ENCODE peak calls at places on chromosome 14, in ten cellular contexts. K is stimulated activated CD4-positive, alpha-beta T cell treated with anti-CD3 and anti-CD28 coated beads, Interleukin-4, amount 100 ng/mL, for 48 hours; O is memory B cell; W is amniotic stem cell; B is DMS153; N is tibial artery; M is ovary; T is body of pancreas; A is activated T-cell treated with anti-CD3 and anti-CD28 coated beads for 1 hour; D is NCI-H1092 treated with DMSO at 0.1 percent for 48 hours. Q is an unnamed sample.

GRCh38 chr14:80005561-80005960 is 205.7 kb downstream of the DIO2 start:
- DNase-seq in O (no peak), T (no peak), M (no peak), D (no peak), B (no peak), N (no peak), K (no peak), W (no peak), A (no peak), Q (no peak)

GRCh38 chr14:51430600-51430999 is 190.6 kb downstream of the TMX1 start:
- DNase-seq in K (no peak), O (no peak), T (peak), A (no peak), W (no peak), M (no peak), B (no peak), D (no peak), N (no peak), Q (no peak)

GRCh38 chr14:54025661-54026060 is 69.0 kb upstream of the BMP4 start:
- DNase-seq in B (no peak), A (no peak), D (no peak), M (no peak), W (no peak), N (no peak), T (no peak), K (no peak), O (no peak), Q (peak)

GRCh38 chr14:68283378-68284123 is 464.0 kb downstream of the RAD51B start:
- DNase-seq in N (no peak), A (peak), O (peak), M (no peak), K (no peak), W (no peak), D (no peak), B (no peak), T (peak), Q (peak)

GRCh38 chr14:49991491-49991890 is 98.6 kb downstream of the ARF6 start:
- DNase-seq in W (no peak), B (no peak), K (no peak), T (no peak), M (no peak), A (no peak), O (no peak), D (no peak), N (peak), Q (no peak)

GRCh38 chr14:98219638-98220037 is 1052.4 kb downstream of the BCL11B start:
- DNase-seq in N (no peak), A (no peak), D (no peak), T (no peak), W (no peak), B (no peak), K (no peak), O (no peak), M (no peak), Q (no peak)

GRCh38 chr14:21043387-21044105 is 1.4 kb downstream of the RNASE7 start:
- DNase-seq in W (no peak), B (peak), O (no peak), A (no peak), T (peak), M (no peak), N (no peak), K (no peak), D (no peak), Q (no peak)

GRCh38 chr14:38989917-38990546 is 113.0 kb downstream of the SEC23A start:
- DNase-seq in B (no peak), D (no peak), W (no peak), N (no peak), T (no peak), A (no peak), M (no peak), K (no peak), O (no peak), Q (no peak)

GRCh38 chr14:32559595-32559994 is 230.5 kb downstream of the AKAP6 start:
- DNase-seq in W (no peak), A (no peak), B (no peak), O (no peak), T (no peak), M (no peak), D (no peak), N (no peak), K (no peak), Q (no peak)

GRCh38 chr14:21385170-21385904 is 1.5 kb upstream of the SUPT16H start:
- DNase-seq in B (peak), K (no peak), T (peak), O (no peak), D (no peak), W (no peak), M (no peak), N (no peak), A (no peak), Q (no peak)

GRCh38 chr14:23297878-23298277 is 4.8 kb downstream of the PPP1R3E start:
- DNase-seq in K (no peak), B (no peak), W (no peak), O (no peak), M (no peak), A (no peak), D (no peak), N (no peak), T (no peak), Q (no peak)

GRCh38 chr14:35247777-35248475 is 44.3 kb upstream of the PSMA6 start:
- DNase-seq in M (no peak), D (no peak), B (no peak), A (no peak), W (no peak), K (no peak), O (no peak), N (no peak), T (no peak), Q (no peak)

GRCh38 chr14:77804592-77804991 is 4.7 kb downstream of the ADCK1 start:
- DNase-seq in T (no peak), B (no peak), K (peak), N (no peak), W (no peak), O (no peak), M (no peak), A (no peak), D (no peak), Q (peak)

GRCh38 chr14:53655080-53655785 is 301.4 kb downstream of the BMP4 start:
- DNase-seq in W (no peak), D (no peak), A (no peak), N (no peak), M (no peak), O (no peak), B (no peak), T (no peak), K (no peak), Q (no peak)

GRCh38 chr14:77584809-77585208 is 31.6 kb downstream of the SPTLC2 start:
- DNase-seq in M (no peak), W (no peak), O (no peak), T (no peak), N (no peak), K (no peak), A (no peak), D (no peak), B (no peak), Q (no peak)

GRCh38 chr14:68854421-68854820 is 61.6 kb upstream of the ZFP36L1 start:
- DNase-seq in O (no peak), A (no peak), N (no peak), K (no peak), D (no peak), B (no peak), W (no peak), T (no peak), M (no peak), Q (no peak)

GRCh38 chr14:74954232-74954946 is 1.0 kb downstream of the PGF start:
- DNase-seq in T (no peak), M (no peak), K (no peak), W (no peak), O (no peak), D (peak), N (peak), B (peak), A (no peak), Q (no peak)

GRCh38 chr14:91419451-91419850 is 1.8 kb upstream of the CCDC88C start:
- DNase-seq in N (no peak), A (no peak), W (no peak), O (no peak), T (no peak), K (no peak), D (no peak), B (no peak), M (no peak), Q (no peak)

GRCh38 chr14:101031721-101032120 is 128.2 kb upstream of the RTL1 start:
- DNase-seq in B (no peak), O (no peak), T (no peak), W (no peak), D (no peak), K (no peak), A (no peak), N (peak), M (no peak), Q (no peak)

GRCh38 chr14:100741956-100742355 is 15.3 kb downstream of the DLK1 start:
- DNase-seq in A (no peak), O (no peak), W (no peak), D (no peak), M (no peak), B (no peak), N (no peak), T (no peak), K (no peak), Q (no peak)

GRCh38 chr14:60164717-60165546 is at the start of gene DHRS7:
- DNase-seq in K (peak), W (peak), T (peak), A (peak), B (peak), D (peak), M (peak), N (peak), O (peak), Q (peak)

GRCh38 chr14:63647696-63648410 is 6.2 kb upstream of the WDR89 start:
- DNase-seq in T (no peak), W (no peak), M (no peak), K (no peak), B (no peak), A (no peak), D (no peak), N (no peak), O (no peak), Q (no peak)

GRCh38 chr14:29906256-29906885 is 21.3 kb downstream of the PRKD1 start:
- DNase-seq in M (no peak), W (no peak), B (peak), T (peak), A (no peak), N (no peak), K (no peak), O (no peak), D (no peak), Q (no peak)

GRCh38 chr14:67837011-67837624 is 17.5 kb downstream of the RAD51B start:
- DNase-seq in A (peak), O (peak), D (peak), N (no peak), W (peak), T (peak), B (peak), M (peak), K (no peak), Q (peak)

GRCh38 chr14:22438742-22439141 is 150.3 kb downstream of the DAD1 start:
- DNase-seq in N (no peak), A (no peak), W (no peak), T (no peak), M (no peak), B (no peak), K (no peak), D (peak), O (no peak), Q (no peak)

GRCh38 chr14:93056166-93056839 is 59.4 kb downstream of the ITPK1 start:
- DNase-seq in W (no peak), B (no peak), O (no peak), M (no peak), T (no peak), K (no peak), N (no peak), D (no peak), A (no peak), Q (no peak)

GRCh38 chr14:60064491-60065072 is 27.1 kb upstream of the PCNX4 start:
- DNase-seq in O (no peak), M (no peak), A (no peak), W (peak), B (no peak), N (no peak), T (no peak), D (peak), K (no peak), Q (no peak)

GRCh38 chr14:102437997-102438922 is 71.3 kb downstream of the ANKRD9 start:
- DNase-seq in T (peak), A (peak), K (peak), N (peak), D (peak), O (peak), M (peak), W (peak), B (no peak), Q (peak)

GRCh38 chr14:96920023-96920422 is 122.8 kb downstream of the VRK1 start:
- DNase-seq in W (no peak), B (no peak), D (no peak), T (no peak), O (no peak), M (no peak), A (no peak), N (no peak), K (no peak), Q (no peak)

Q was measured in left colon.